ENCODE peak calls at places on chromosomes 7 and 10, in five cellular contexts. K is uterus; D is T-cell; H is activated T-helper 1 cell treated with anti-CD3 and anti-CD28 coated beads, Interleukin-2, amount 50 U/mL, for 16 hours; R is putamen. A is an unnamed sample.

GRCh38 chr10:125121003-125121402 is 39.4 kb downstream of the CTBP2 start:
- DNase-seq in K (no peak), D (no peak), H (no peak), R (no peak), A (no peak)

GRCh38 chr7:42883950-42884349 is 27.9 kb downstream of the C7orf25 start:
- DNase-seq in K (no peak), D (no peak), H (no peak), R (no peak), A (no peak)

GRCh38 chr10:30007406-30007805 is 52.0 kb downstream of the JCAD start:
- DNase-seq in K (no peak), D (no peak), H (no peak), R (no peak), A (no peak)

GRCh38 chr7:37987732-37988131 is 67.3 kb downstream of the EPDR1 start:
- DNase-seq in K (no peak), D (no peak), H (no peak), R (no peak), A (no peak)

GRCh38 chr10:132506711-132507466 is 30.7 kb upstream of the INPP5A start:
- DNase-seq in K (peak), D (no peak), H (no peak), R (no peak), A (peak)

GRCh38 chr10:60461688-60462087 is 72.0 kb upstream of the ANK3 start:
- DNase-seq in K (no peak), D (no peak), H (no peak), R (no peak), A (no peak)

GRCh38 chr10:102231357-102232318 is 5.5 kb downstream of the ELOVL3 start:
- DNase-seq in K (no peak), D (peak), H (no peak), R (no peak), A (no peak)

GRCh38 chr10:116444527-116445142 is 17.0 kb downstream of the PNLIPRP3 start:
- DNase-seq in K (no peak), D (no peak), H (no peak), R (peak), A (no peak)

GRCh38 chr7:12703881-12704280 is 16.4 kb downstream of the ARL4A start:
- DNase-seq in K (no peak), D (no peak), H (no peak), R (no peak), A (no peak)

GRCh38 chr7:14457567-14458453 is 444.7 kb downstream of the DGKB start:
- DNase-seq in K (peak), D (no peak), H (no peak), R (peak), A (peak)

GRCh38 chr7:116354546-116355422 is 144.4 kb downstream of the TES start:
- DNase-seq in K (peak), D (no peak), H (no peak), R (no peak), A (no peak)

GRCh38 chr7:94324380-94325120 is 70.1 kb upstream of the COL1A2 start:
- DNase-seq in K (no peak), D (no peak), H (no peak), R (no peak), A (no peak)

GRCh38 chr10:14356921-14357320 is 26.2 kb upstream of the FRMD4A start:
- DNase-seq in K (no peak), D (no peak), H (no peak), R (no peak), A (no peak)

GRCh38 chr10:4941540-4942330 is 21.5 kb upstream of the AKR1C1 start:
- DNase-seq in K (no peak), D (no peak), H (no peak), R (no peak), A (no peak)